ENCODE peak calls at places on chromosomes 1 and 21, in five cellular contexts. C is transverse colon, B is B cell, H is HFF-Myc, S is uterus. G is an unnamed sample.

GRCh38 chr1:175824079-175824478 is 80.7 kb upstream of the TNR start:
- DNase-seq in B (peak), C (no peak), S (no peak), H (no peak), G (no peak)

GRCh38 chr21:9839011-9839661 is 682.2 kb upstream of the TPTE start:
- DNase-seq in S (no peak), B (no peak), H (no peak), C (no peak), G (no peak)

GRCh38 chr1:113058861-113059441 is 14.0 kb upstream of the LRIG2 start:
- DNase-seq in H (no peak), S (no peak), B (no peak), C (no peak), G (no peak)

GRCh38 chr21:37800496-37801061 is 115.7 kb downstream of the KCNJ6 start:
- DNase-seq in H (no peak), C (no peak), B (no peak), S (no peak), G (no peak)

GRCh38 chr1:161241682-161242081 is 3.7 kb upstream of the NR1I3 start:
- DNase-seq in S (no peak), H (no peak), B (no peak), C (no peak), G (no peak)

GRCh38 chr21:44199448-44199847 is 41.3 kb downstream of the ICOSLG start:
- DNase-seq in B (peak), S (no peak), H (no peak), C (peak), G (no peak)

GRCh38 chr1:168488153-168488552 is 55.6 kb downstream of the XCL2 start:
- DNase-seq in S (peak), H (peak), B (no peak), C (no peak), G (no peak)

GRCh38 chr1:243849089-243850012 is 692 bp downstream of the AKT3 start:
- DNase-seq in H (no peak), B (peak), S (peak), C (peak), G (peak)

GRCh38 chr1:225426395-225427248 is 1.2 kb downstream of the LBR start:
- DNase-seq in C (peak), H (no peak), B (peak), S (no peak), G (no peak)

GRCh38 chr1:174743654-174744561 is 255.8 kb upstream of the CACYBP start:
- DNase-seq in S (no peak), C (no peak), H (no peak), B (peak), G (no peak)

GRCh38 chr1:204660509-204660908 is 25.0 kb downstream of the LRRN2 start:
- DNase-seq in H (no peak), B (no peak), C (no peak), S (no peak), G (no peak)

GRCh38 chr1:163361123-163361934 is 39.6 kb downstream of the NUF2 start:
- DNase-seq in S (no peak), C (no peak), H (no peak), B (peak), G (peak)

GRCh38 chr1:246181244-246181643 is 325.8 kb downstream of the SMYD3 start:
- DNase-seq in S (no peak), B (no peak), H (no peak), C (no peak), G (no peak)

GRCh38 chr1:234962340-234962989 is 166.2 kb downstream of the TOMM20 start:
- DNase-seq in C (no peak), B (peak), S (peak), H (peak), G (no peak)

GRCh38 chr1:5637171-5637570 is 355.1 kb downstream of the NPHP4 start:
- DNase-seq in H (no peak), B (no peak), C (peak), S (no peak), G (no peak)

GRCh38 chr1:159854101-159854692 is 8.3 kb downstream of the VSIG8 start:
- DNase-seq in C (peak), S (peak), H (no peak), B (peak), G (no peak)

GRCh38 chr21:42009018-42009830 is 936 bp downstream of the ZBTB21 start:
- DNase-seq in C (peak), S (peak), H (no peak), B (peak), G (peak)

GRCh38 chr1:113812661-113813135 is 422 bp upstream of the RSBN1 start:
- DNase-seq in H (no peak), C (no peak), S (peak), B (no peak), G (no peak)

GRCh38 chr1:230120949-230121381 is 53.9 kb downstream of the GALNT2 start:
- DNase-seq in H (no peak), B (peak), S (no peak), C (peak), G (no peak)

GRCh38 chr1:37845781-37846180 is 13.6 kb downstream of the MTF1 start:
- DNase-seq in H (no peak), B (no peak), S (no peak), C (no peak), G (no peak)

GRCh38 chr1:177278626-177279390 is 108.0 kb downstream of the BRINP2 start:
- DNase-seq in S (peak), H (no peak), B (no peak), C (no peak), G (no peak)

GRCh38 chr21:38925923-38926322 is 120.2 kb downstream of the ETS2 start:
- DNase-seq in S (peak), C (peak), H (peak), B (no peak), G (no peak)

GRCh38 chr1:3091334-3091733 is 22.3 kb downstream of the PRDM16 start:
- DNase-seq in S (no peak), C (no peak), H (no peak), B (no peak), G (no peak)

GRCh38 chr1:29655945-29656866 is 419.9 kb downstream of the PTPRU start:
- DNase-seq in S (no peak), H (no peak), C (no peak), B (no peak), G (peak)
- TF ChIP-seq CTCF in S (no peak), H (peak), C (no peak), B (no peak), G (peak)

GRCh38 chr1:192571706-192572105 is 3.9 kb upstream of the RGS1 start:
- DNase-seq in H (no peak), C (no peak), B (no peak), S (no peak), G (no peak)
- TF ChIP-seq CTCF in H (no peak), C (no peak), B (no peak), S (no peak), G (no peak)

GRCh38 chr1:72282690-72283203 is 408 bp upstream of the NEGR1 start:
- DNase-seq in S (peak), B (peak), H (no peak), C (peak), G (peak)
- TF ChIP-seq CTCF in S (no peak), B (no peak), H (no peak), C (no peak), G (no peak)

GRCh38 chr1:231515748-231516147 is 12.7 kb upstream of the TSNAX start:
- DNase-seq in C (no peak), S (no peak), B (peak), H (no peak), G (no peak)
- TF ChIP-seq CTCF in C (no peak), S (no peak), B (no peak), H (no peak), G (no peak)

DNA sequence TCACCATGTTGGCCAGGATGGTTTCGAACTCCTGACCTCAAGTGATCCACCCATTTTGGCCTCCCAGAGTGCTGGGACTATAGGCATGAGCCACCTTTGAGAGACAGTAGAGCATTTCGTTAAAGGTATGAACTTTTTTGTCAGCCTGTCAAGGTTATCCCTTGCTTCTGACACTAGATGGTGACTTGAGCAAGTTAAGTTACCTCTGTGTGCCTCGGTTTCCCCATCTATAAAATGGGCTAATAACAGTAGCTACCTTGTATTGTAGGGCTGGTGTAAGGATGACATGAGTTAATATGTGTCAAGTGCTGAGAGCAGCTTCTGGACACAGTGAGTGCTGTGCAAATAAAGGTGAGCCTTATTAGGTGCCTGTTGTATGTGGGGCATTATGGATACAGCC is 8.8 kb downstream of the TNFRSF8 start:
- DNase-seq in H (no peak), B (no peak), C (no peak), S (no peak), G (no peak)
- TF ChIP-seq CTCF in H (no peak), B (no peak), C (no peak), S (no peak), G (no peak)

GRCh38 chr1:147235822-147236221 is 6.7 kb upstream of the CHD1L start:
- DNase-seq in H (no peak), C (no peak), B (no peak), S (no peak), G (no peak)

GRCh38 chr1:147238925-147239820 is 3.3 kb upstream of the CHD1L start:
- DNase-seq in S (no peak), C (no peak), B (no peak), H (no peak), G (no peak)

GRCh38 chr1:147236448-147236847 is 6.0 kb upstream of the CHD1L start:
- DNase-seq in S (no peak), C (no peak), H (no peak), B (no peak), G (no peak)

GRCh38 chr1:147238053-147238902 is 4.2 kb upstream of the CHD1L start:
- DNase-seq in C (no peak), B (no peak), H (no peak), S (no peak), G (no peak)

DNA sequence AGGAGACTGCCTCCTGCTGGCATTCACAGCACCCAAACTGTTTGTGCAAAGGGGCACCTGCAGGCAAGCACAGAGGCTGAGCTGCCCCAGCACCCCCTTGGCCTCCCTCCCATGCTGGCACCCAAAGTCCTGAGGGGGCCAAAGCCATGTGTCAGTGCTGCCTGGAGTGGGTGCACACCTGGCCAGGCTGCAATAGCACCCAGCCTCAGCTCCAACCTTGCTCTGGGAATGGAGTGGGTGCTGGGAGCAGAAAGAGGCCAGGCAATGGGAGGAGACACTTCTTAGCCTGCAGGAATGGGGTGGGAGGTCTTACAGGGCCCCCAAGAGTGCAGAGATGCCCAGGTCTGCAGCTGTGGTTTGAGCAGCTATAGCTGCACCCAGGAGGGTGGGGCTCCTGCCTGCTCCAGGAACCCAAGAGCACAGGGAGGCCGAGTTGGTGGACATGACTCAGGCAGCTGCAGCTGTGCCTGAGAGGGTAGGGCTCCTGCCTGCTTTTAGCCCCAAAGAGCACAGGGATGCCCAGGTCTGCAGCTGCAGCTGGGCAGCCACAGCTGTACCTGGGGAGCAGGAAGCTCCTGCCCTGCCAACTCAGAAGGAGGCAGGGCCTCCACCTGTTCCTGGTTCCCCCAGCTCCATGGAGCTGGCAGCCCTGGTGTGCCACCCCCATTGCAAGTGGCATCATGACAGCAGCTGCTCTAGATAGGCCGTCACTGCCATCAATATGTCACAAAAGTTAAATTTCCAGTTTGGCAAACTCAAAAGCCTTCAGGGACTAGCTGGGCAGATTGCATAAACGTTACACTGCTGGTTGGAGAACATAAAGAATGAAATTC is 5.3 kb upstream of the CHD1L start:
- DNase-seq in H (no peak), B (no peak), S (no peak), C (peak), G (no peak)
- TF ChIP-seq CTCF in H (no peak), B (no peak), S (no peak), C (no peak), G (no peak)

DNA sequence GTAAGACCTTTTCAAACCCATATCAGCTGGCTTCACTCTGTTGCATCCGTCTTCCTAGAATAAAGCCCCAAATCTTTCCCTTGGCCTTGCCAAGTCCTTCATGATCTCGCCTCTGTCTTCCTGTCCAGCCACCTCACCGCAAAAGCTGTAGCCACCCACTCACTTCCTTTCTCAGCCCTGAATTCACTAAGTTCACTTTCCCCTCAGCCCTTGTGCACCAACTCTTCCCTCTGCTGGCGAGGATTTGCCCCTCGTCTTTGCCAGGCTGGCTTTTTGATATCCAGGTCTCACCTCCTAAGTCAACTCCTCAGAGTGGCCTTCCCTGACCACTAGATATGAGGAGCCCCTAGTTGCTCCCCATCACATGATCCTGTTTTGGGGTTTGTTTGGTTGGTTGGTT is 3.9 kb upstream of the COL16A1 start:
- DNase-seq in H (no peak), B (no peak), C (no peak), S (no peak), G (no peak)
- TF ChIP-seq CTCF in H (peak), B (no peak), C (no peak), S (no peak), G (no peak)

G was measured in progenitor cell of endocrine pancreas.